ENCODE peak calls at places on chromosome 18, in four cellular contexts. A is stimulated activated CD8-positive, alpha-beta memory T cell treated with anti-CD3 and anti-CD28 coated beads, Interleukin-15, amount 100 ng/mL, for 1 hour; Y is AG10803; I is activated T-cell treated with anti-CD3 and anti-CD28 coated beads, Interleukin-2, amount 50 U/mL, for 72 hours. R is an unnamed sample.

GRCh38 chr18:8480506-8481328 is 128.5 kb upstream of the RAB12 start:
- DNase-seq in A (no peak), Y (peak), I (no peak), R (peak)

GRCh38 chr18:42459873-42460272 is 504.8 kb downstream of the PIK3C3 start:
- DNase-seq in A (no peak), Y (no peak), I (no peak), R (no peak)

GRCh38 chr18:1094408-1094807 is 189.7 kb downstream of the ADCYAP1 start:
- DNase-seq in A (no peak), Y (peak), I (no peak), R (no peak)

GRCh38 chr18:52339891-52340371 is at the start of gene DCC:
- DNase-seq in A (no peak), Y (peak), I (no peak), R (peak)

GRCh38 chr18:8868276-8868675 is 162.9 kb downstream of the MTCL1 start:
- DNase-seq in A (no peak), Y (no peak), I (no peak), R (no peak)

GRCh38 chr18:2545155-2545554 is 26.1 kb downstream of the METTL4 start:
- DNase-seq in A (no peak), Y (no peak), I (no peak), R (no peak)

GRCh38 chr18:67514901-67515540 is 1.5 kb downstream of the DSEL start:
- DNase-seq in A (no peak), Y (no peak), I (no peak), R (no peak)

GRCh38 chr18:70415823-70416488 is 127.1 kb downstream of the SOCS6 start:
- DNase-seq in A (no peak), Y (peak), I (no peak), R (no peak)

GRCh38 chr18:58970943-58971799 is 106.5 kb downstream of the ZNF532 start:
- DNase-seq in A (no peak), Y (no peak), I (no peak), R (no peak)

GRCh38 chr18:21805771-21806366 is 65.3 kb downstream of the MIB1 start:
- DNase-seq in A (no peak), Y (no peak), I (no peak), R (no peak)

GRCh38 chr18:27181726-27182125 is 3.4 kb downstream of the CHST9 start:
- DNase-seq in A (no peak), Y (no peak), I (no peak), R (no peak)

GRCh38 chr18:3540805-3541548 is 91.0 kb downstream of the TGIF1 start:
- DNase-seq in A (no peak), Y (no peak), I (no peak), R (no peak)

GRCh38 chr18:3608488-3608887 is 158.5 kb downstream of the TGIF1 start:
- DNase-seq in A (no peak), Y (no peak), I (no peak), R (no peak)

GRCh38 chr18:70693196-70693595 is 404.4 kb downstream of the SOCS6 start:
- DNase-seq in A (no peak), Y (no peak), I (no peak), R (no peak)

GRCh38 chr18:63102941-63103744 is 216.4 kb downstream of the BCL2 start:
- DNase-seq in A (no peak), Y (no peak), I (no peak), R (no peak)

GRCh38 chr18:72692086-72692485 is 147.9 kb upstream of the CBLN2 start:
- DNase-seq in A (no peak), Y (no peak), I (no peak), R (no peak)

GRCh38 chr18:48786621-48787522 is 163.9 kb downstream of the SMAD7 start:
- DNase-seq in A (no peak), Y (no peak), I (no peak), R (no peak)

GRCh38 chr18:50610349-50610748 is 50.5 kb downstream of the MAPK4 start:
- DNase-seq in A (no peak), Y (no peak), I (no peak), R (no peak)

GRCh38 chr18:49013961-49014604 is 63.3 kb upstream of the SMAD7 start:
- DNase-seq in A (no peak), Y (no peak), I (no peak), R (no peak)

GRCh38 chr18:12307871-12308385 is at the start of gene TUBB6:
- DNase-seq in A (no peak), Y (peak), I (peak), R (peak)

GRCh38 chr18:5422626-5423025 is 121.2 kb downstream of the EPB41L3 start:
- DNase-seq in A (no peak), Y (no peak), I (no peak), R (no peak)

GRCh38 chr18:59021500-59021899 is 118.2 kb upstream of the SEC11C start:
- DNase-seq in A (no peak), Y (no peak), I (no peak), R (no peak)

GRCh38 chr18:54004828-54005227 is 219.6 kb downstream of the MBD2 start:
- DNase-seq in A (no peak), Y (peak), I (no peak), R (no peak)

GRCh38 chr18:62131305-62131909 is 55.4 kb downstream of the PIGN start:
- DNase-seq in A (peak), Y (peak), I (peak), R (peak)